ENCODE peak calls at places on chromosomes 7 and 10, in ten cellular contexts. W is hepatocyte; H is stimulated activated CD4-positive, alpha-beta T cell treated with anti-CD3 and anti-CD28 coated beads, Interleukin-4, amount 100 ng/mL, for 1 hour; Y is GM23248; V is activated CD4-positive, alpha-beta T cell treated with anti-CD3 and anti-CD28 coated beads, Interleukin-2, amount 50 U/mL, for 48 hours; O is ACHN; E is cardiac muscle cell; N is posterior cingulate gyrus; M is T follicular helper cell; K is activated naive CD4-positive, alpha-beta T cell. U is an unnamed sample.

GRCh38 chr7:381211-382117 is 91.5 kb downstream of the FOXL3 start:
- DNase-seq in W (no peak), H (peak; percentile 54), Y (no peak), V (peak; percentile 46), O (no peak), E (no peak), N (peak; percentile 5), M (peak; percentile 18), K (no peak), U (no peak)

GRCh38 chr7:4667776-4668509 is 14.2 kb upstream of the FOXK1 start:
- DNase-seq in W (no peak), H (no peak), Y (peak; percentile 53), V (no peak), O (no peak), E (no peak), N (no peak), M (no peak), K (no peak), U (no peak)

GRCh38 chr10:91034042-91034441 is 113.2 kb upstream of the ANKRD1 start:
- DNase-seq in W (no peak), H (no peak), Y (no peak), V (no peak), O (no peak), E (no peak), N (no peak), M (no peak), K (no peak), U (no peak)

GRCh38 chr7:142607351-142607750 is 141.9 kb upstream of the PRSS1 start:
- DNase-seq in W (no peak), H (no peak), Y (no peak), V (no peak), O (no peak), E (no peak), N (no peak), M (no peak), K (no peak), U (no peak)

GRCh38 chr7:67423058-67423457 is 426.4 kb downstream of the TYW1 start:
- DNase-seq in W (peak; percentile 34), H (no peak), Y (no peak), V (no peak), O (no peak), E (no peak), N (no peak), M (no peak), K (no peak), U (peak; percentile 26)

GRCh38 chr7:22842383-22842903 is 19.8 kb upstream of the TOMM7 start:
- DNase-seq in W (no peak), H (no peak), Y (no peak), V (no peak), O (no peak), E (no peak), N (peak; percentile 14), M (no peak), K (no peak), U (no peak)

GRCh38 chr10:75650648-75651047 is 219.2 kb downstream of the LRMDA start:
- DNase-seq in W (no peak), H (no peak), Y (no peak), V (no peak), O (no peak), E (no peak), N (no peak), M (no peak), K (no peak), U (no peak)

GRCh38 chr10:69385454-69386350 is 31.0 kb downstream of the TACR2 start:
- DNase-seq in W (no peak), H (no peak), Y (no peak), V (no peak), O (no peak), E (no peak), N (no peak), M (no peak), K (no peak), U (no peak)

GRCh38 chr7:45359781-45360180 is 202.2 kb downstream of the RAMP3 start:
- DNase-seq in W (no peak), H (no peak), Y (no peak), V (no peak), O (no peak), E (no peak), N (no peak), M (no peak), K (no peak), U (no peak)

GRCh38 chr7:132134814-132135445 is 441.3 kb downstream of the PLXNA4 start:
- DNase-seq in W (no peak), H (no peak), Y (no peak), V (no peak), O (no peak), E (peak; percentile 23), N (no peak), M (no peak), K (no peak), U (no peak)

GRCh38 chr7:94888542-94888941 is 18.9 kb upstream of the PPP1R9A start:
- DNase-seq in W (peak; percentile 40), H (no peak), Y (no peak), V (no peak), O (peak; percentile 38), E (peak; percentile 5), N (no peak), M (no peak), K (no peak), U (peak; percentile 57)

GRCh38 chr7:35630573-35630972 is 64.4 kb downstream of the HERPUD2 start:
- DNase-seq in W (no peak), H (no peak), Y (peak; percentile 65), V (no peak), O (no peak), E (no peak), N (no peak), M (no peak), K (no peak), U (no peak)

GRCh38 chr10:56823849-56824248 is 462.8 kb upstream of the ZWINT start:
- DNase-seq in W (no peak), H (no peak), Y (peak; percentile 2), V (no peak), O (peak; percentile 42), E (no peak), N (no peak), M (no peak), K (no peak), U (peak; percentile 1)

GRCh38 chr7:106599343-106599698 is 61.6 kb downstream of the CCDC71L start:
- DNase-seq in W (peak; percentile 11), H (no peak), Y (no peak), V (no peak), O (no peak), E (no peak), N (no peak), M (no peak), K (no peak), U (peak; percentile 99)

GRCh38 chr7:93717217-93717900 is 142.8 kb upstream of the CALCR start:
- DNase-seq in W (no peak), H (no peak), Y (peak; percentile 63), V (no peak), O (peak; percentile 11), E (no peak), N (no peak), M (no peak), K (no peak), U (no peak)

GRCh38 chr10:116475866-116476265 is 48.2 kb downstream of the PNLIPRP3 start:
- DNase-seq in W (no peak), H (no peak), Y (no peak), V (no peak), O (no peak), E (no peak), N (no peak), M (no peak), K (no peak), U (no peak)

GRCh38 chr7:52283399-52283798 is 752.0 kb upstream of the POM121L12 start:
- DNase-seq in W (no peak), H (no peak), Y (no peak), V (no peak), O (no peak), E (no peak), N (no peak), M (no peak), K (no peak), U (no peak)

GRCh38 chr10:44860811-44861751 is 50.1 kb upstream of the TMEM72 start:
- DNase-seq in W (peak; percentile 26), H (no peak), Y (peak; percentile 97), V (no peak), O (no peak), E (no peak), N (no peak), M (no peak), K (no peak), U (no peak)

GRCh38 chr10:130232361-130233360 is 96.5 kb downstream of the GLRX3 start:
- DNase-seq in W (no peak), H (no peak), Y (no peak), V (no peak), O (no peak), E (no peak), N (no peak), M (no peak), K (no peak), U (no peak)

GRCh38 chr10:8640878-8641277 is 586.4 kb downstream of the GATA3 start:
- DNase-seq in W (no peak), H (no peak), Y (no peak), V (no peak), O (no peak), E (no peak), N (no peak), M (no peak), K (no peak), U (no peak)

GRCh38 chr10:132460691-132461090 is 63.7 kb downstream of the PWWP2B start:
- DNase-seq in W (no peak), H (no peak), Y (no peak), V (no peak), O (no peak), E (no peak), N (no peak), M (no peak), K (no peak), U (no peak)

GRCh38 chr7:3722396-3722846 is 421.4 kb downstream of the SDK1 start:
- DNase-seq in W (peak; percentile 36), H (peak; percentile 26), Y (no peak), V (peak; percentile 16), O (peak; percentile 16), E (peak; percentile 74), N (peak; percentile 47), M (no peak), K (no peak), U (peak; percentile 88)